ENCODE peak calls at places on chromosomes 3 and 15, in nine cellular contexts. V, U, R, X, M, Y, P, W and G are unnamed samples.

GRCh38 chr3:33128706-33129105 is 14.9 kb downstream of the CRTAP start:
- DNase-seq in V (no peak), U (no peak), R (no peak), X (no peak), M (no peak), Y (no peak), P (no peak), W (no peak), G (no peak)

GRCh38 chr3:59178698-59179097 is 128.9 kb upstream of the CFAP20DC start:
- DNase-seq in V (no peak), U (no peak), R (no peak), X (no peak), M (no peak), Y (no peak), P (no peak), W (no peak), G (no peak)

GRCh38 chr15:77528968-77529319 is 103.8 kb downstream of the LINGO1 start:
- DNase-seq in V (peak; percentile 44), U (peak; percentile 41), R (no peak), X (peak; percentile 59), M (no peak), Y (no peak), P (no peak), W (peak; percentile 55), G (no peak)

GRCh38 chr3:117302448-117302847 is 592.9 kb downstream of the TUSC7 start:
- DNase-seq in V (no peak), U (no peak), R (no peak), X (no peak), M (no peak), Y (peak; percentile 5), P (no peak), W (no peak), G (no peak)

GRCh38 chr15:72197460-72198409 is at the start of gene GRAMD2A:
- DNase-seq in V (peak; percentile 86), U (no peak), R (no peak), X (peak; percentile 57), M (no peak), Y (peak; percentile 55), P (no peak), W (no peak), G (peak; percentile 48)

GRCh38 chr3:14866627-14867026 is 47.9 kb downstream of the FGD5 start:
- DNase-seq in V (no peak), U (no peak), R (no peak), X (no peak), M (no peak), Y (no peak), P (no peak), W (no peak), G (no peak)

GRCh38 chr3:12347301-12347700 is 58.4 kb downstream of the PPARG start:
- DNase-seq in V (no peak), U (no peak), R (no peak), X (no peak), M (no peak), Y (no peak), P (no peak), W (no peak), G (no peak)

GRCh38 chr3:67176396-67176795 is 178.3 kb downstream of the KBTBD8 start:
- DNase-seq in V (no peak), U (no peak), R (no peak), X (no peak), M (no peak), Y (no peak), P (no peak), W (no peak), G (peak; percentile 16)

GRCh38 chr15:96354731-96355560 is 24.4 kb downstream of the NR2F2 start:
- DNase-seq in V (no peak), U (no peak), R (no peak), X (no peak), M (no peak), Y (peak; percentile 89), P (no peak), W (no peak), G (no peak)

GRCh38 chr3:7977245-7978103 is 524.1 kb upstream of the LMCD1 start:
- DNase-seq in V (no peak), U (no peak), R (peak; percentile 12), X (no peak), M (no peak), Y (peak; percentile 83), P (no peak), W (no peak), G (no peak)

GRCh38 chr3:48435774-48436476 is 4.0 kb downstream of the CCDC51 start:
- DNase-seq in V (peak; percentile 90), U (peak; percentile 94), R (peak; percentile 89), X (peak; percentile 88), M (peak; percentile 82), Y (peak; percentile 65), P (peak; percentile 78), W (peak; percentile 88), G (peak; percentile 89)

DNA sequence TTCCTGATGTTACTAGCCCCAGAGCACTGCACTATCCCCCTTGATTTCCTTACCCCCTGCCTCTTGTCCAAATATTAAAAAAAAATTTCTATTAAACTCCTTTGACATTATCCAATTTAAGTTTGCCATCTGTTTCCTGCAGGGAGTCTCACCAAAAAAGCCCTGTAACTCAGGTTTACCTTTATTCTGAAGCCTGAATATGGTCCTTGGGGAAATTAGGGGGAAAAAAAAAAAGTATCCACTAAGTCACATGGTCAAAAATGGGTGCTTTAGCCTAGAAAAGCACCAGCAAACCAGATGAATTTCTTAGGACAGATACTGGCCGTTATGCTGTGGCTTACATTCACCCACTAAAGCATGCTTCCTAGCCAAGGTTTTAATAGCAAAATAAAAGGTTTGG is 395.0 kb downstream of the LSAMP start:
- DNase-seq in V (no peak), U (no peak), R (no peak), X (no peak), M (no peak), Y (no peak), P (no peak), W (no peak), G (no peak)
- H3K9me3 ChIP-seq in V (no peaks in the 10 kb centered on the region), U (no peaks in the 10 kb centered on the region), R (no peaks in the 10 kb centered on the region), X (no peaks in the 10 kb centered on the region), M (no peaks in the 10 kb centered on the region), Y (no peaks in the 10 kb centered on the region), P (no peaks in the 10 kb centered on the region), W (no peaks in the 10 kb centered on the region), G (no peaks in the 10 kb centered on the region)

GRCh38 chr3:56833031-56833430 is 31.3 kb upstream of the ARHGEF3 start:
- DNase-seq in V (no peak), U (no peak), R (no peak), X (no peak), M (no peak), Y (no peak), P (no peak), W (no peak), G (no peak)
- TF ChIP-seq CTCF in V (no peak), U (no peak), R (no peak), X (no peak), M (no peak), Y (no peak), P (no peak), W (no peak), G (no peak)

DNA sequence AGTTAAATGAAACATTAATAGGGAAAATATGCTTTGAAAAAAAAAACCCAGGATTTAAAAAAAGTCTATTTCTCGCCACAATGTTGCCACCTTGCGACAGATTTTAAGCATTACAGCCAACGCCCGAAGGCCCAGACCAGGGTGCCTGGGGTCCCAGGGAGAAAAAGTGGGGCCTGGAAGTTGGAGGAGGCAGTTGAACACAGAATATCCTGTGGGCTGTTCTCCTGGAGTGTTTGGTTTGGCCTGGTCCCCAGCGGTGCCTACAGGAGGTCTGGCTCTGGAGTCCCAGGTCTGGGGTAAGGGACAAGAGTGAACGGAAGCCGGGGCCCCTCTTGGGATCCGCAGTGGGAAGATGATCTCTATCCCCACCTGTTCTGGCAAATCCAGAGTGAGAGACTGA is 3.4 kb downstream of the RNU6-1 start:
- DNase-seq in V (no peak), U (peak; percentile 63), R (peak; percentile 62), X (peak; percentile 61), M (no peak), Y (no peak), P (no peak), W (no peak), G (peak; percentile 62)
- H3K4me1 ChIP-seq in V (peaks cover 56% of the 10 kb centered on the region), U (peaks cover 65% of the 10 kb centered on the region), R (peaks cover 6% of the 10 kb centered on the region), X (peaks cover 29% of the 10 kb centered on the region), M (peaks cover 33% of the 10 kb centered on the region), Y (peaks cover 10% of the 10 kb centered on the region), P (peaks cover 21% of the 10 kb centered on the region), W (peaks cover 42% of the 10 kb centered on the region), G (peaks cover 57% of the 10 kb centered on the region)

DNA sequence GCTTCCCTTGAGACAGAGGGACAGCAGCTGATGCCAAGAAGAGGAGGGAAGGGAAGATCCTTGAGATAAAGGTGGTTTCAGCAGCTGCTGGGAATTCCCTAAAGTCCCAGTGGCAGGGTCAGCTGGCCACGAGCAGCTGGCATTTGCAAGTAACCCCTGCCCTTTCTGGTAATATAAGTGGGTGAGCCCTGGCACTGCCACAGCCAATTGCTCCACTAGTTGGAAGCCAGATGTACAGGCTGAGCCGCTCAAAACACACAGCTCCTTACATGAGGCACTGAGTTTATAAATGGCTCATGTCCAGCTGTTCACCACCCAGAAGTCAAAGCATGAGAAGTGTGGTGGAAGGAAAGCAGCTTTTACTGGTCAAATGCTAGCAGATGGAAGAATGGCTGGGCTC is 35.4 kb downstream of the PRR20G start:
- DNase-seq in V (no peak), U (no peak), R (no peak), X (no peak), M (no peak), Y (no peak), P (no peak), W (no peak), G (no peak)
- H3K9me3 ChIP-seq in V (no peaks in the 10 kb centered on the region), U (no peaks in the 10 kb centered on the region), R (peaks cover 10% of the 10 kb centered on the region), X (peaks cover 2% of the 10 kb centered on the region), M (no peaks in the 10 kb centered on the region), Y (no peaks in the 10 kb centered on the region), P (no peaks in the 10 kb centered on the region), W (peaks cover 9% of the 10 kb centered on the region), G (no peaks in the 10 kb centered on the region)

DNA sequence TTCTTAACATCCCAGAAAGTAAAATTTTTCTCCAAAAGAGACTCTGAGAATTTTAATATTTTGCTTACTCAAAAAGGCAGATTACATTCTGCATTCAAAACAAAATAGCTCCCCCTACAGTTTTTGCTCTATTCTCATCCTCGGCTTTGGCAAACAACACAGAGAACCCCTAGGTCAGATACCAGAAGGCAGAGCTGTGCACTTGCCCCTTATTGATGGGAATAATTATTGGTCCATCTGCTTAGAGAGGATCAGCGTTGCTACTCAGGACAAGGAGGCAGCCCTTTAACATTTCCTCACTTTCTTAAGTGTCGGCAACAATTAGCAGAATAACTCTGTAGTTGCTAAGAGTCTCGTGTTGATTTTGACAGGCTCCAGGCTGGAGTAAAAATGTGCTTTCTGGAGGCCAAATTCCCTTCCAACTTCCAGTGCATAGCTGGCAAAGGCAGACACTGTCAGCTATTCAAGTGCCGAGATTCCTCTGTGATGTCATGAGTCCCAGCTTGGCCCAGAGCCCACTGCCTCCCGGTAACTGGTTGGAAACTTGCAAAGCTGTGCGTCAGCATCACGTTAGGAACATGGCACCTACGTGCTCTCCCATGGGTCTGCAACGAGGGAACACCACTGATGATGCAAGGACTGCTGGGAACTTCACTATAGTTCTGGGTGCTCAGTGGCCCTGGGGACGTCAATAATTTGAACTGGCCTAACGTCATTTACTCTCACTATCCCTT is 482.7 kb upstream of the ADAMTS9 start:
- DNase-seq in V (peak; percentile 71), U (peak; percentile 98), R (no peak), X (peak; percentile 69), M (peak; percentile 84), Y (peak; percentile 95), P (peak; percentile 49), W (peak; percentile 85), G (peak; percentile 55)
- TF ChIP-seq CTCF in V (peak; percentile 48), U (peak; percentile 7), R (peak; percentile 26), X (peak; percentile 58), M (peak; percentile 50), Y (peak; percentile 40), P (peak; percentile 16), W (peak; percentile 30), G (no peak)